ENCODE peak calls at places on chromosomes 13 and 19, in eight cellular contexts. K is adrenal gland, I is uterus, D is PC-9, S is right lobe of liver, U is Peyer's patch, V is transverse colon, B is cardiac muscle cell. F is an unnamed sample. For H3K4me1, the result is how much of the 10 kb centered on the place peaks cover.

GRCh38 chr19:47004012-47004465 is 15.6 kb upstream of the NPAS1 start:
- DNase-seq in K (no peak), I (no peak), D (no peak), S (no peak), U (no peak), V (no peak), B (no peak), F (no peak)

GRCh38 chr13:101752432-101752831 is 300.0 kb downstream of the ITGBL1 start:
- DNase-seq in K (no peak), I (no peak), D (no peak), S (no peak), U (no peak), V (no peak), B (no peak), F (no peak)

GRCh38 chr13:111518161-111518791 is 197.8 kb downstream of the TEX29 start:
- DNase-seq in K (no peak), I (no peak), D (no peak), S (no peak), U (no peak), V (no peak), B (no peak), F (peak)

GRCh38 chr13:100195568-100195967 is 106.7 kb downstream of the PCCA start:
- DNase-seq in K (no peak), I (no peak), D (no peak), S (no peak), U (no peak), V (no peak), B (no peak), F (no peak)

GRCh38 chr19:1223018-1223855 is 14.6 kb downstream of the CBARP start:
- DNase-seq in K (no peak), I (no peak), D (no peak), S (no peak), U (no peak), V (no peak), B (no peak), F (no peak)

GRCh38 chr19:54162241-54162805 is 2.8 kb upstream of the LENG1 start:
- DNase-seq in K (peak), I (peak), D (peak), S (peak), U (peak), V (peak), B (peak), F (peak)

GRCh38 chr19:49165865-49166301 is 8.3 kb downstream of the TRPM4 start:
- DNase-seq in K (no peak), I (no peak), D (no peak), S (no peak), U (no peak), V (peak), B (no peak), F (no peak)

GRCh38 chr13:96809366-96810096 is 184.7 kb downstream of the OXGR1 start:
- DNase-seq in K (no peak), I (no peak), D (no peak), S (no peak), U (no peak), V (no peak), B (peak), F (no peak)

GRCh38 chr13:51000576-51001260 is 91.1 kb downstream of the RNASEH2B start:
- DNase-seq in K (peak), I (peak), D (no peak), S (no peak), U (no peak), V (peak), B (no peak), F (no peak)

GRCh38 chr19:49558591-49558990 is 21.8 kb downstream of the NOSIP start:
- DNase-seq in K (no peak), I (no peak), D (no peak), S (no peak), U (no peak), V (no peak), B (no peak), F (no peak)

GRCh38 chr19:39307822-39308530 is 11.8 kb downstream of the IFNL1 start:
- DNase-seq in K (no peak), I (no peak), D (no peak), S (no peak), U (no peak), V (no peak), B (no peak), F (no peak)

GRCh38 chr13:113971471-113972231 is 2.2 kb downstream of the C13orf46 start:
- DNase-seq in K (no peak), I (no peak), D (no peak), S (peak), U (no peak), V (no peak), B (no peak), F (no peak)

GRCh38 chr19:36418287-36419001 is at the start of gene ZFP82:
- DNase-seq in K (peak), I (peak), D (peak), S (peak), U (peak), V (peak), B (peak), F (peak)

GRCh38 chr19:36417752-36418286 is 625 bp downstream of the ZFP82 start:
- DNase-seq in K (peak), I (no peak), D (no peak), S (peak), U (no peak), V (no peak), B (no peak), F (no peak)

GRCh38 chr19:36421749-36422481 is 3.5 kb upstream of the ZFP82 start:
- DNase-seq in K (no peak), I (no peak), D (no peak), S (no peak), U (no peak), V (no peak), B (no peak), F (no peak)

GRCh38 chr19:36423925-36424324 is 5.5 kb upstream of the ZFP82 start:
- DNase-seq in K (no peak), I (no peak), D (no peak), S (no peak), U (no peak), V (no peak), B (no peak), F (no peak)

DNA sequence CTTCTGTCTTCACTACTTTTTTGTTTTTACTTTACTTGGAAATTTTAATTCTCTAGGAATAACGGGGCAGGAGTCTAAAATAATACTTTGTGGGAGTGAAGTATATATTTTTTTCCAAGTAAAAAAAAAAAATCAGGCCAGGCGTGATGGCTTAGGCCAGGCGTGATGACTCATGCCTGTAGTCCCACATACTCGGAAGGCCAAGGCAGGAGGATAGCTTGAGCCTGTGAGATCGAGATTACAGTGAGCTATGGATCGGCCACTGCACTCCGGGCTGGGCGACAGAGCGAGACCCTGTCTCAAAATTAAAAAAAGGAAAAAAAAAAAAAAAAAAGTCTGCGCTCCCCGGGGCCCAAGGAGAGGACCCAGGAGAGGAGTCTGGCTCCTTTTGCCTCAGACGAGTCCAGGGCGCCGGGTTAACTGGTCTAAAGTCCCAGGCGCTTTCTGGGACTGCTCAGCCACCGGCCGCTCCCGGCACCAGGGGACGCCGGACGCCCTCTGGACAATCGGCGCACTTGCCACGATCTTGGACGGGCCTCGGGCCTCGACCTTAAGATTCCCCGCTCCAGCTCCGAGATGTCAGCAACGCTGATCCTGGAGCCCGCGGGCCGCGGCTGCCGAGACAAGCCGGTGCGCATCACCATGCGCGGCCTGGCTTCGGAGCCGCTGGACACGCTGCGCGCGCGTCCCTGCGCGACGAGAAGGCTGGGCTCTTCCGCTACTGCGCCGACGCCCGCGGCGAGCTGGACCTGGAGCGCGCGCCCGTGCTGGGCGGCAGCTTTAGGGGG is 2.7 kb upstream of the ZFP82 start:
- DNase-seq in K (peak), I (peak), D (no peak), S (peak), U (no peak), V (no peak), B (peak), F (no peak)
- H3K4me3 ChIP-seq in K (no peak), I (peak), D (no peak), S (peak), U (peak), V (peak), B (peak), F (no peak)

GRCh38 chr19:6723738-6724137 is 3.3 kb upstream of the C3 start:
- DNase-seq in K (no peak), I (no peak), D (no peak), S (peak), U (no peak), V (no peak), B (no peak), F (no peak)
- H3K4me1 ChIP-seq in K (half or more), I (under half), D (under half), S (under half), U (under half), V (under half), B (under half), F (under half)

GRCh38 chr19:17720487-17720839 is 1.2 kb downstream of the MAP1S start:
- DNase-seq in K (no peak), I (no peak), D (no peak), S (peak), U (no peak), V (no peak), B (no peak), F (no peak)
- H3K4me3 ChIP-seq in K (peak), I (peak), D (peak), S (peak), U (peak), V (peak), B (peak), F (peak)

GRCh38 chr19:17557461-17557860 is 2.0 kb downstream of the COLGALT1 start:
- DNase-seq in K (no peak), I (no peak), D (no peak), S (peak), U (no peak), V (no peak), B (no peak), F (no peak)
- H3K4me1 ChIP-seq in K (under half), I (under half), D (under half), S (under half), U (under half), V (under half), B (under half), F (under half)

GRCh38 chr19:51690359-51691121 is 2.6 kb upstream of the SPACA6 start:
- DNase-seq in K (peak), I (peak), D (peak), S (peak), U (peak), V (peak), B (peak), F (peak)

GRCh38 chr19:51687791-51688664 is 5.1 kb upstream of the SPACA6 start:
- DNase-seq in K (peak), I (peak), D (peak), S (no peak), U (no peak), V (peak), B (peak), F (peak)

GRCh38 chr19:51688665-51689571 is 4.2 kb upstream of the SPACA6 start:
- DNase-seq in K (peak), I (peak), D (peak), S (peak), U (peak), V (peak), B (peak), F (peak)

GRCh38 chr19:51691122-51692064 is 1.7 kb upstream of the SPACA6 start:
- DNase-seq in K (no peak), I (no peak), D (no peak), S (no peak), U (no peak), V (no peak), B (peak), F (peak)

GRCh38 chr19:51689751-51690358 is 3.3 kb upstream of the SPACA6 start:
- DNase-seq in K (peak), I (peak), D (peak), S (peak), U (peak), V (peak), B (peak), F (no peak)
- H3K4me3 ChIP-seq in K (peak), I (peak), D (peak), S (peak), U (peak), V (peak), B (peak), F (peak)

GRCh38 chr13:98495627-98496238 is 81.2 kb downstream of the STK24 start:
- DNase-seq in K (no peak), I (no peak), D (no peak), S (peak), U (no peak), V (no peak), B (no peak), F (no peak)

GRCh38 chr13:98494769-98495168 is 82.1 kb downstream of the STK24 start:
- DNase-seq in K (no peak), I (no peak), D (no peak), S (no peak), U (no peak), V (no peak), B (no peak), F (no peak)

GRCh38 chr13:98492335-98493034 is 84.4 kb downstream of the STK24 start:
- DNase-seq in K (no peak), I (no peak), D (no peak), S (no peak), U (no peak), V (no peak), B (no peak), F (no peak)

GRCh38 chr13:98490866-98491265 is 86.0 kb downstream of the STK24 start:
- DNase-seq in K (no peak), I (no peak), D (no peak), S (no peak), U (no peak), V (no peak), B (no peak), F (peak)

DNA sequence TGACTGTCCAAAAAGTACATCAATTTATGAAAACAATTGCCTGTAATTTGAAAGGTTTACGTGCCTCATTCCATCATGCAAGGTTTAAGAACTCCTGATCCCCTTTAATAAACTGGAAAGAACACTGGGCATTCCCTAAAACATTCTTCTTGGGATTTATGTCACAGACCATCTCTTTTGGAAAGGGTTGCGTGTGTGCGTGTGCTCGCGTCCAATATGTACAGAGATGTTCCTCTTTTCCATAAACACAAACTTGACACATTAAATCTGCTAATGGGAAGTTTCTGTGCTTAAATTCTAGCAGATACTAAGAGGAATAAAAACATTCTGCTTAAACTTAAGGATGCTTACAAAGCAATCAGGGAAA is 83.9 kb downstream of the STK24 start:
- DNase-seq in K (no peak), I (no peak), D (no peak), S (no peak), U (no peak), V (no peak), B (no peak), F (no peak)
- H3K4me1 ChIP-seq in K (under half), I (under half), D (under half), S (under half), U (under half), V (half or more), B (under half), F (under half)

DNA sequence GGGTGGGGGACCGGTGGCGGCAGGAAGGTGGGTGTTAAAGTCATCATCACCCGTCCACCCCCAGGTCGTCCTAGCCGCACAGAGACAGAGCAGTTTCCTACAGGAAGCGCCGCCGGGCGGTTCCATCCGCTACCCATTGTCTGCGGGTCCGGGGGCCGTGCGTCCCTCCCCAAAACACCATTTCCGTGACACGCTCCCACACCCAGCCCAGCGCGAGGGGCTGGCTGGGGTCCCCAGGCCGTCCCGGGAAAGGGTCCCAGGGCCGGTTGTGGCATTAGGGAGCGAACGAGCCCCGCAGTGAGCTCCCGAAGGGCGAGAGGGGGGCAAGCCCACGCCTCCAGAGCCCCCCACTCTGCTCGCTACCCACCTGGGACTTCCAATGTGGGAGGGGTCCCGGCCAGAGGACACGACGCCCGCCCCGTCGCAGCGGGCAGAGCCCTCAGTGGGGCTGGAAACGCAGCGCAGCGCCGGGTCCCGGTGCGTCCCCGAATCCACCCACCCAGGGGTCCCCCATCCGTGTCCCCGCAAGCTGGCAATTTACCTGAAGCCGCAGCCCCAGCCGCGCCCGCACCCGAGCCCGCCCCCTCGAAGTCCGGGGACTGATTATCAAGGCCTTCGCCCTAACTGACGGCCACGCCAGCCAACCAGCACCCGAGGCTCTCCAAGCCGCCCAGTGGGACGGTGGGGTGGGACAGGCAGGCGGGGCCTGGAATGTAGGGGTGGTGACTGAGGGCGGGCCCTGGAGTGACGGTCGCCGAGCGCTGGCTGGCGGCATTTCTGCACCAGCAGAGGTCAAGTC is at the start of gene KANK3:
- DNase-seq in K (peak), I (peak), D (peak), S (peak), U (peak), V (peak), B (peak), F (peak)
- H3K4me3 ChIP-seq in K (peak), I (peak), D (peak), S (peak), U (peak), V (peak), B (peak), F (peak)

DNA sequence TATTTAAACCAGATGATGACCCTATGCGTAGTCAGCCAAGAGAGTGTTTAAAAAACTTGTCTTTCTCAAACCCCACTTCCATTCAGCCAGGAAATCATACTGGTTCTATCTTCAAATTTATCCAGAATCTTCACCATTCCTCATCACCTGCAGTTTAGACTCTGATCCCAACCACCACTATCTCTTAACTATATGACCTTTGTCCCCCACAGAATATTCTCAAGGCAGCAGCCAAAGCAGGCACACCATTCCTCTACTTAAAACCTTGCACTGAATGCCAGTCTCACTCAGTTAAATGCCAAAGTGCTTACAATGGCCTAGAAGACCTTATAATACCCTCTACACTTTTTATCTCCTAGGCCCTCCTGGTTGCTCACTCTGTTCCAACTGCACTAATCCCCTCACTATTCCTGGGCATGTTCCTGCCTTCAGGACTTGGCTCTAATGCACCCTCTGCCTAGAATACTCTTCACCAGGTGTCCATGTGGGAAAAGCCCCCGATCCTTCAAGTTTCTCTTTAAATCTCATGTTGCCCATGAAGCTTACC is 10.1 kb downstream of the SUCLA2 start:
- DNase-seq in K (no peak), I (no peak), D (no peak), S (no peak), U (no peak), V (no peak), B (no peak), F (no peak)
- H3K4me1 ChIP-seq in K (under half), I (under half), D (under half), S (under half), U (under half), V (under half), B (under half), F (under half)